ENCODE peak calls at places on chromosomes 4 and X, in nine cellular contexts. R is HAP-1; P is CD8-positive, alpha-beta memory T cell; Q is prostate gland; Y is right cardiac atrium; E is fibroblast of lung; L is ovary; X is heart right ventricle; D is PC-9. S is an unnamed sample. For H3K9me3, the result is how much of the 10 kb centered on the place peaks cover.

GRCh38 chr4:139027771-139028170 is 12.2 kb downstream of the NOCT start:
- DNase-seq in R (no peak), L (no peak), E (peak), D (no peak), X (no peak), Y (no peak), P (no peak), Q (no peak), S (no peak)

GRCh38 chr4:93776386-93777080 is 52.0 kb upstream of the ATOH1 start:
- DNase-seq in X (no peak), L (no peak), Q (no peak), E (peak), P (no peak), Y (no peak), R (no peak), D (no peak), S (no peak)

GRCh38 chr4:150242820-150243458 is 164.7 kb downstream of the DCLK2 start:
- DNase-seq in E (peak), L (peak), Q (no peak), D (peak), P (no peak), X (no peak), R (peak), Y (no peak), S (no peak)

GRCh38 chr4:4268753-4269152 is 20.7 kb upstream of the TMEM128 start:
- DNase-seq in R (no peak), E (no peak), Y (no peak), D (no peak), Q (no peak), L (no peak), P (no peak), X (no peak), S (no peak)

GRCh38 chr4:37742149-37742548 is 56.0 kb upstream of the RELL1 start:
- DNase-seq in Q (no peak), D (peak), Y (no peak), P (no peak), R (no peak), L (no peak), X (no peak), E (no peak), S (no peak)

GRCh38 chr4:15855804-15856475 is 77.8 kb downstream of the CD38 start:
- DNase-seq in D (no peak), R (no peak), L (no peak), E (no peak), Q (peak), Y (peak), P (no peak), X (peak), S (no peak)

GRCh38 chrX:68719904-68720614 is 72.6 kb downstream of the STARD8 start:
- DNase-seq in D (no peak), X (no peak), P (no peak), Q (peak), E (peak), L (no peak), Y (no peak), R (peak), S (no peak)

GRCh38 chr4:153252122-153252521 is 47.9 kb downstream of the TRIM2 start:
- DNase-seq in D (no peak), E (no peak), X (no peak), Y (no peak), L (no peak), P (no peak), R (no peak), Q (no peak), S (no peak)

GRCh38 chr4:154559141-154559841 is 3.5 kb upstream of the FGB start:
- DNase-seq in X (no peak), Y (no peak), L (no peak), P (no peak), E (peak), R (peak), Q (no peak), D (no peak), S (no peak)

GRCh38 chr4:12036450-12036849 is 607.8 kb upstream of the HS3ST1 start:
- DNase-seq in X (peak), D (no peak), E (no peak), Y (peak), R (no peak), P (no peak), Q (no peak), L (no peak), S (no peak)

GRCh38 chrX:23952984-23953907 is 45.4 kb downstream of the CXorf58 start:
- DNase-seq in Q (no peak), E (no peak), R (peak), X (no peak), L (no peak), D (no peak), Y (no peak), P (peak), S (peak)

GRCh38 chrX:10597871-10598270 is 22.5 kb downstream of the MID1 start:
- DNase-seq in D (no peak), Q (no peak), E (peak), L (no peak), X (no peak), Y (peak), P (no peak), R (peak), S (no peak)

GRCh38 chrX:51891821-51892551 is 1.4 kb upstream of the MAGED1 start:
- DNase-seq in R (no peak), D (no peak), E (peak), X (no peak), L (no peak), Y (peak), Q (no peak), P (no peak), S (no peak)

GRCh38 chrX:112731793-112732192 is 52.1 kb upstream of the LHFPL1 start:
- DNase-seq in D (no peak), X (no peak), L (no peak), R (no peak), Q (no peak), Y (no peak), P (no peak), E (peak), S (no peak)

GRCh38 chr4:89316931-89317366 is 9.3 kb upstream of the GPRIN3 start:
- DNase-seq in L (no peak), Q (no peak), R (no peak), X (no peak), D (no peak), Y (no peak), E (peak), P (peak), S (no peak)

GRCh38 chrX:15619053-15619772 is 18.5 kb upstream of the ACE2 start:
- DNase-seq in Q (peak), P (no peak), X (no peak), L (no peak), D (peak), R (no peak), Y (no peak), E (no peak), S (no peak)

GRCh38 chr4:3680656-3681055 is 85.5 kb upstream of the ADRA2C start:
- DNase-seq in E (no peak), L (no peak), X (no peak), Q (no peak), P (no peak), D (no peak), Y (no peak), R (no peak), S (no peak)

GRCh38 chr4:72629540-72629939 is 60.5 kb upstream of the ADAMTS3 start:
- DNase-seq in R (no peak), P (no peak), E (peak), L (no peak), X (no peak), D (no peak), Q (no peak), Y (no peak), S (no peak)

GRCh38 chrX:17732138-17732783 is 5.0 kb upstream of the SCML1 start:
- DNase-seq in E (peak), Y (no peak), Q (no peak), R (no peak), D (no peak), X (no peak), L (no peak), P (no peak), S (no peak)

GRCh38 chr4:164802301-164802700 is 48.4 kb downstream of the SMIM31 start:
- DNase-seq in Y (no peak), R (no peak), Q (no peak), D (no peak), L (no peak), P (no peak), X (no peak), E (no peak), S (no peak)

GRCh38 chr4:36177946-36178345 is 66.4 kb downstream of the ARAP2 start:
- DNase-seq in R (no peak), E (peak), X (no peak), Q (no peak), P (no peak), D (no peak), Y (no peak), L (no peak), S (no peak)

GRCh38 chr4:44916406-44916805 is 190.1 kb upstream of the GNPDA2 start:
- DNase-seq in L (no peak), R (no peak), Y (no peak), Q (no peak), E (peak), D (no peak), X (no peak), P (no peak), S (no peak)

GRCh38 chr4:123559955-123560669 is 163.5 kb downstream of the SPRY1 start:
- DNase-seq in R (no peak), P (no peak), Y (no peak), Q (no peak), X (no peak), L (no peak), D (no peak), E (peak), S (no peak)

GRCh38 chr4:121070696-121071639 is 1.4 kb downstream of the NDNF start:
- DNase-seq in L (peak), Y (peak), X (peak), R (peak), D (peak), P (peak), Q (no peak), E (peak), S (no peak)

GRCh38 chr4:186516287-186516686 is 39.1 kb downstream of the MTNR1A start:
- DNase-seq in P (no peak), D (no peak), Q (no peak), X (no peak), R (no peak), E (no peak), Y (no peak), L (no peak), S (no peak)

GRCh38 chr4:186514271-186514950 is 41.0 kb downstream of the MTNR1A start:
- DNase-seq in X (no peak), Y (no peak), L (no peak), Q (no peak), E (no peak), R (no peak), P (no peak), D (no peak), S (no peak)
- H3K9me3 ChIP-seq in X (under half), Y (under half), L (under half), Q (under half), E (under half), R (under half), P (under half), D (under half), S (under half)

GRCh38 chr4:145308598-145308997 is 128.2 kb upstream of the OTUD4 start:
- DNase-seq in D (no peak), L (no peak), Y (no peak), P (no peak), R (no peak), E (no peak), X (no peak), Q (no peak), S (no peak)
- H3K9me3 ChIP-seq in D (under half), L (under half), Y (under half), P (under half), R (under half), E (under half), X (under half), Q (under half), S (under half)

GRCh38 chr4:385934-386707 is 48.5 kb downstream of the ZNF141 start:
- DNase-seq in R (no peak), E (no peak), L (no peak), Y (no peak), Q (no peak), P (no peak), X (no peak), D (no peak), S (no peak)
- H3K9me3 ChIP-seq in R (under half), E (under half), L (under half), Y (under half), Q (under half), P (under half), X (under half), D (under half), S (under half)

GRCh38 chrX:66672106-66672505 is 33.2 kb upstream of the EDA2R start:
- DNase-seq in R (no peak), Y (no peak), E (no peak), Q (no peak), X (no peak), D (no peak), P (no peak), L (no peak), S (no peak)
- H3K9me3 ChIP-seq in R (under half), Y (under half), E (under half), Q (under half), X (under half), D (under half), P (under half), L (under half), S (under half)

DNA sequence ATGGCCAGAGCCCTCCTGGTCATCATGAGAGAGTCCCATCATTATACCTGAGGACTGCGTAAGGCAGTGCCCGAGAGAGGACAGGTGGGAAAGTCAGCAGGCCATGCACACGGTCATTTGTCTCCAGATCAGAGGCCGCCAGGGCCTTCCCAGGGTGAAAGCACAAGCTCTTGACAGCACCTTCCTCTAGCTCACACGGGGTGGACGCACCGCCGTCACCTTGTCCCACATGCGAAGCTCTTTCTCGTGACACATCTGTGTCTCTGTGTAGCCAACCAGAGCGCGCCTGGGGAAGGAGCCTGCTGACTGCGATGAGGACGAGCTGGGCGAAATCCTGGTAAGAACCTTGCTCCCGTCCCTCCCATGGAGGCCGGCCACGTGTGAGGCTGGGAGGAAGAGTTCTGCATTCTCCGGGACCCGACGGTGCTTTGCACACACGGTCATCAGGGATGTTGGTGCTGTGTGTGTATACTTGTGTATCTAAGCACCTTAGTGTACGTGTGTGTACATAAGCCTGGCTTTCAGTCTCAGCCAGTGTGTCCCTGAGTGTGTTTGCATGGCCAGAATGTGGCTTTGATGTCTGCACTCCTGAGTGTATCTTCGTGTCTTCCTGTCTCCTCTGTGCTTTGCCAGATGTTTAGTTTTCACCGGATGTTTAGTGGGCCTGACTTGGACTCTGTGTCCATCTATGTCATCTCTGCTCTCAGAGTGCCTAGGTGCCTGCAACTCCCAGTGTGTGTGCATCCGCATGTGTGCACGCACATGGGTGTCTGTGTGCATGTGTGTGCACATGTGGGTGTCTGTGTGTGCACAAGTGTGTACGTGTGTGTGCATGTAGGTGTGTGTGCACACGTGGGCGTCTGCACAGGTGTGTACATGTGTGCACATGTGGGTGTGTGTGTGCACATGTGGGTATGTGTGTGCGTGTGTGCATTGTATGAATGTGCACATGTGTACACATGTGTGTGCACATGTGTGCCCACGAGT is 15.1 kb downstream of the ATP5ME start:
- DNase-seq in D (no peak), E (no peak), R (no peak), L (no peak), Q (no peak), P (no peak), Y (no peak), X (no peak), S (no peak)
- H3K9me3 ChIP-seq in D (under half), E (under half), R (under half), L (under half), Q (under half), P (under half), Y (under half), X (under half), S (under half)

DNA sequence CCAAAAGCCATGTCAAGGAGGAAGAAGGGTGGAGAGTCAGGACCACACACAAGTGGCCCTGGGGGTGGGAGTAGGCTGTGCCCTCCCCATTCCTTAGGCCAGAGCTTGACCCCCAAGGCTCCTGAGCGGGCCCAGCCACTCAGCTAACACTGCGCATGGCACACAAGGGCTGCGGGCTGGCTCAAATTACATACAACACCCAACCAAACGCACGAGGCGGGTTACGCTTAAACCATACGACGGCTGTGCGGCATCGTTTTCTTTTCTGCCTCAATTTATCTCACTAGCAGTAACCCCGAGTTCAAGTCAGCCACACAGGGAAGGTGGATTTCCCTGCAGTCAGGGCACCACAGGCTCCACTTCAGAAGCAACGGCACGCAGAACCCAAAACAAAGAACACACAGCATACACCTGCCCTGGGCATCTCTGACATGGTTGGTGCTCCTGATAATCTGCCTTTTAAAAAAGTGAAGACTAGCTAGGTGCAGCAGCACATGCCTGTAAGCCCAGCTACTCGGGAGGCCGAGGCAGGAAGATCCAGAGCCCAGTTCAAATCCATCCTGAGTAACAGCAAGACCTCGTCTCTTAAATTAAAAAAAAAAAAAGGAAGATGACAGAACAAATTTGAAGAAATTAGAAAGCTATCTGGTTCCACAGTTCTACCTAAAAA is 2.9 kb downstream of the GAK start:
- DNase-seq in P (no peak), D (no peak), X (no peak), E (no peak), L (no peak), Q (no peak), R (no peak), Y (peak), S (no peak)
- H3K9me3 ChIP-seq in P (under half), D (under half), X (under half), E (under half), L (under half), Q (under half), R (under half), Y (under half), S (under half)

S was measured in T-helper 17 cell.